ENCODE peak calls at places on chromosomes 12 and 14, in five cellular contexts. H is H1, U is neuronal stem cell, M is H9, I is mesendoderm. Y is an unnamed sample.

GRCh38 chr14:100536721-100537700 is 50.2 kb downstream of the BEGAIN start:
- DNase-seq in H (no peak), I (no peak), U (no peak), M (peak; percentile 26), Y (no peak)

GRCh38 chr12:102960766-102961487 is 3.5 kb downstream of the ASCL1 start:
- DNase-seq in H (no peak), M (peak; percentile 58), I (no peak), U (no peak), Y (no peak)

GRCh38 chr12:85322715-85323114 is 42.7 kb downstream of the ALX1 start:
- DNase-seq in I (no peak), M (no peak), H (no peak), U (no peak), Y (no peak)

GRCh38 chr12:34219046-34219770 is 196.9 kb downstream of the ALG10 start:
- DNase-seq in I (peak; percentile 14), U (peak; percentile 1), M (no peak), H (no peak), Y (no peak)

GRCh38 chr14:106141242-106142220 is 615.1 kb downstream of the TMEM121 start:
- DNase-seq in H (no peak), U (no peak), M (no peak), I (no peak), Y (no peak)

GRCh38 chr12:93274937-93275336 is 102.8 kb upstream of the NUDT4 start:
- DNase-seq in I (no peak), H (no peak), M (no peak), U (no peak), Y (no peak)

GRCh38 chr12:92108651-92109050 is 37.0 kb downstream of the BTG1 start:
- DNase-seq in M (no peak), I (peak; percentile 65), U (no peak), H (no peak), Y (no peak)

GRCh38 chr12:59820594-59821011 is 224.8 kb downstream of the SLC16A7 start:
- DNase-seq in M (no peak), U (no peak), I (no peak), H (no peak), Y (no peak)

GRCh38 chr12:101772019-101772774 is 32.9 kb upstream of the SYCP3 start:
- DNase-seq in U (no peak), I (no peak), M (no peak), H (no peak), Y (no peak)

GRCh38 chr12:54300732-54301427 is at the start of gene NFE2:
- DNase-seq in H (peak; percentile 75), M (peak; percentile 93), I (peak; percentile 97), U (peak; percentile 66), Y (peak; percentile 90)

GRCh38 chr12:124332068-124332672 is 37.3 kb downstream of the RFLNA start:
- DNase-seq in M (peak; percentile 61), I (peak; percentile 45), U (no peak), H (no peak), Y (no peak)

GRCh38 chr12:45304514-45305178 is 88.8 kb downstream of the ANO6 start:
- DNase-seq in M (no peak), U (no peak), I (no peak), H (no peak), Y (no peak)

GRCh38 chr14:101965796-101966718 is 1.7 kb downstream of the DYNC1H1 start:
- DNase-seq in H (no peak), U (no peak), M (no peak), I (no peak), Y (no peak)

GRCh38 chr14:22850944-22851790 is 14.8 kb downstream of the MMP14 start:
- DNase-seq in M (no peak), H (no peak), I (peak; percentile 57), U (no peak), Y (peak; percentile 25)

DNA sequence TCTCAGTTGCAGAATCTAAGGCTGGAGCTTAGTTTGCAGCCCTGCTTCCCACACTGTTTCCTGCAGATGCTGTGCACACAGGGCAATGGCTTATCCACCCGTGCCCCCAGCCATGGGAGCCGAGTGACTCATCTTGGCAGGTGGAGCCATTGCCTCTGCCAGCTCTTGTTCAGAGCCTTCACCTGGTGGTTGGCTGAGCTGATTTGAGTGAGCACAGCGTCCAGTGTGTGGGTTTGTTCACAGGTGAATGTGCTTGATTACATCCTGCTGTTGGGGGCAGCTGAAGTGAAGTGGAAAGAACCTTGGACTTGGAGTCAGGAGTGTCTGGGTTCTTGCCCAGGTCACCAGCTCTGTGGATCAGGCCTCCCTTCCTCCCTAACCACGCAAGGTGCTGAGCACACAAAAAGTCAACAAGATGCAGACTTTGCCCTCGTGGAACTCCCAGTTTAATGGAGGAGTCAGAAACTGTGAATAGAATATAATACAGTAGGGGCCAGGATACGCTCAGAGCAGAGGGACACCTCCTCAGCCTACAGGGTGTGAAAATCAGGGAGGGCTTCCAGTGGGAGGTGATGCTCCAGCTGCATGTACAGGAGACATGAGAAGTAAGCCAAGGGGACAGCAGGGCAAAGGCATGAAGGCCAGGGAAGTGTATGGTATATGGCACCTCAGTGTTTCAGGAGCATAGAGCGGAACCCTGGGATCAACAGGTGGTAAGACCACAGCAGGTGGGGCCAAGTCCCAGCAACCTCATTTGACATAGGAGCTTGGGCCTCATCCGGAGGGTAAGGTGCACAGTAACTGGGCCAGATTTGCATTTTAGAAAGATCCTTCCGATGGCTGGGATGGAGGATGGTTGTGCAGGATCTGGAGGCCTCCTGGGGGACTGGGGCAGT is 22.8 kb downstream of the JDP2 start:
- DNase-seq in U (no peak), H (no peak), I (no peak), M (no peak), Y (no peak)
- H3K23ac ChIP-seq in U (no peak overlapping the region), H (no peak overlapping the region), I (peak overlapping the region; percentile 4), M (no peak overlapping the region), Y (no peak overlapping the region)

GRCh38 chr12:25833657-25834056 is 124.8 kb upstream of the RASSF8 start:
- DNase-seq in H (no peak), I (no peak), M (no peak), U (no peak), Y (peak; percentile 7)
- H3K23ac ChIP-seq in H (no peak overlapping the region), I (no peak overlapping the region), M (no peak overlapping the region), U (no peak overlapping the region), Y (no peak overlapping the region)

DNA sequence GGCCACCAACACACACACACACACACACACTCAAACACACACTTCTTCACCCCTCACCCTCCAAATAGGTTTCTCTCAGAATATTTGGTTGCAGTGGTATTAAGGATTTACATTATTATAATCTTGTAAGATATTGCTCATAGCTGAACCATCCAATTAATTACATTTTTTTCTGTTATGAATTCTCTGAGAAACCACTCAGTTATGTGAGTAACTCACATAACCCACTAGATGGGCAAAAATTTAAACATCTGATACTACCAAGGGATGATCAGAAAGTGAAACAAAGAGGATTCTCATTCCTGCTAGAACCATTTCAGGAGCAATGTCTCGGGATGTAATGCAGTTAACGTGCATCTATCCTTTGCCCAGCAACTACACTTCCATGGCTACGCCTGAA is 31.6 kb downstream of the TMTC1 start:
- DNase-seq in U (no peak), H (no peak), M (no peak), I (no peak), Y (no peak)
- H3K23ac ChIP-seq in U (no peak overlapping the region), H (no peak overlapping the region), M (no peak overlapping the region), I (no peak overlapping the region), Y (no peak overlapping the region)

DNA sequence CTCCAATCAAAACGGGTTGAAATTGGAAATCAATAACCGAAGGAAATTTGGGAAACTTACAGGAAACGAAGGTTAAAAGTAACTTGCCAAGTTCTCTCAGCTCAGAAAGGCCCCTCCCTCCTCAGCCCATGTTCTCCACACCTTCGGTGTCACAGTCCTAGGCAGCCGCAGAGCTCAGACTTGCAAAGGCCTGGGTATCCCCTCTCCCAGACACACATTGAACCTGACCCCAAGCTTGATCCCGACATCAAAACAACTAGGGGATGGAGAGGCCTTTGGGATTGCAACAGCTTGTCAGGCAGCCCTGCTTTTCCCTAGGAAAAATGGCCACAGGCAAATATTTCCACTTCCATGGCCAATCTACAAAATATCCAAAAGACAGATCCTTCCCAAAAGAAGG is 35.5 kb upstream of the PNMA1 start:
- DNase-seq in H (no peak), I (no peak), U (no peak), M (peak; percentile 22), Y (peak; percentile 39)
- H3K23ac ChIP-seq in H (no peak overlapping the region), I (no peak overlapping the region), U (no peak overlapping the region), M (no peak overlapping the region), Y (no peak overlapping the region)

GRCh38 chr14:51455041-51455835 is 196.5 kb upstream of the FRMD6 start:
- DNase-seq in M (no peak), I (no peak), U (no peak), H (no peak), Y (no peak)
- H3K23ac ChIP-seq in M (no peak overlapping the region), I (no peak overlapping the region), U (no peak overlapping the region), H (no peak overlapping the region), Y (no peak overlapping the region)

DNA sequence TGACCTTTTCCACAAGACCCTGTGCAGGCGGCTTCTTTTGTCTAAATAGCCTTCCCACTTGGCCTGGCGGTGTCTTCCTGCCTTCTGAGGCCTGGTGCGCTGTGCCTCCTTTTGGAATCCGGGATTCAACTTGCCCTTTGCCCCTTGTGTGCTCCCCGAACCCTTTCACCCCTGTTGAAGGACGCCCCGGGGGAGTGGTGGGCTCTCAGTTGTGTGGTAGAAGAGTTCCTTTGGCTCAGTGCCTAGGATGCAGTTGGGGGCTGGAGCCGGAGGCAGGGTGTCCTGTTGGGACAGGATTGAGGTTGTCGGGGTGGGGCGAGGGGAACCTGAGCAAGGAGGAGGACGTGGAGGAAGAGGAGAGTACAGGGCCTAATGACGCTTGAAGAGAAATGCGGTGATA is 34.5 kb downstream of the KLC1 start:
- DNase-seq in M (no peak), H (no peak), I (no peak), U (no peak), Y (no peak)
- H3K23ac ChIP-seq in M (no peak overlapping the region), H (no peak overlapping the region), I (no peak overlapping the region), U (no peak overlapping the region), Y (peak overlapping the region; percentile 51)

GRCh38 chr12:122538496-122538895 is 11.4 kb downstream of the KNTC1 start:
- DNase-seq in U (no peak), I (no peak), H (no peak), M (no peak), Y (no peak)
- H3K23ac ChIP-seq in U (no peak overlapping the region), I (no peak overlapping the region), H (no peak overlapping the region), M (no peak overlapping the region), Y (no peak overlapping the region)

Y was measured in trophoblast cell.